ENCODE peak calls at places on chromosomes 5 and 9, in four cellular contexts. One of them, this sample, is unnamed.

GRCh38 chr5:5135957-5136676 is 4.0 kb upstream of the ADAMTS16 start:
- DNase-seq in HepG2: peak; percentile 81
- DNase-seq in A549: peak; percentile 88
- DNase-seq in WTC11: no peak
- DNase-seq in this sample: no peak

GRCh38 chr5:11912-12311 is 80.1 kb upstream of the PLEKHG4B start:
- DNase-seq in WTC11: no peak
- DNase-seq in HepG2: no peak
- DNase-seq in A549: peak; percentile 45
- DNase-seq in this sample: no peak

GRCh38 chr9:95623614-95624013 is 106.8 kb upstream of the PTCH1 start:
- DNase-seq in WTC11: no peak
- DNase-seq in HepG2: no peak
- DNase-seq in A549: no peak
- DNase-seq in this sample: no peak

GRCh38 chr5:77232959-77233358 is 22.5 kb downstream of the PDE8B start:
- DNase-seq in A549: no peak
- DNase-seq in HepG2: no peak
- DNase-seq in WTC11: no peak
- DNase-seq in this sample: no peak

GRCh38 chr9:131585375-131585774 is 40.1 kb downstream of the PRRT1B start:
- DNase-seq in WTC11: no peak
- DNase-seq in A549: no peak
- DNase-seq in HepG2: no peak
- DNase-seq in this sample: no peak

GRCh38 chr9:91195372-91196012 is 166.2 kb downstream of the AUH start:
- DNase-seq in A549: no peak
- DNase-seq in WTC11: no peak
- DNase-seq in HepG2: peak; percentile 28
- DNase-seq in this sample: no peak

GRCh38 chr9:109022909-109023308 is 9.6 kb upstream of the CTNNAL1 start:
- DNase-seq in WTC11: no peak
- DNase-seq in HepG2: peak; percentile 63
- DNase-seq in A549: peak; percentile 43
- DNase-seq in this sample: no peak

GRCh38 chr9:967851-968641 is 8.4 kb upstream of the DMRT3 start:
- DNase-seq in WTC11: peak; percentile 63
- DNase-seq in A549: no peak
- DNase-seq in HepG2: no peak
- DNase-seq in this sample: no peak

GRCh38 chr9:75483636-75484035 is 395.3 kb downstream of the OSTF1 start:
- DNase-seq in WTC11: no peak
- DNase-seq in HepG2: no peak
- DNase-seq in A549: no peak
- DNase-seq in this sample: no peak

GRCh38 chr5:14006823-14007510 is 62.5 kb upstream of the DNAH5 start:
- DNase-seq in WTC11: no peak
- DNase-seq in HepG2: no peak
- DNase-seq in A549: no peak
- DNase-seq in this sample: no peak

GRCh38 chr5:60649288-60649917 is 50.6 kb downstream of the DEPDC1B start:
- DNase-seq in HepG2: peak; percentile 59
- DNase-seq in WTC11: no peak
- DNase-seq in A549: peak; percentile 58
- DNase-seq in this sample: peak; percentile 18

GRCh38 chr5:169724303-169724702 is 87.2 kb downstream of the DOCK2 start:
- DNase-seq in A549: no peak
- DNase-seq in WTC11: no peak
- DNase-seq in HepG2: no peak
- DNase-seq in this sample: no peak

GRCh38 chr5:9104576-9105339 is 441.1 kb downstream of the SEMA5A start:
- DNase-seq in WTC11: no peak
- DNase-seq in A549: no peak
- DNase-seq in HepG2: no peak
- DNase-seq in this sample: no peak

GRCh38 chr5:80438739-80439138 is 30.9 kb downstream of the ZFYVE16 start:
- DNase-seq in A549: no peak
- DNase-seq in WTC11: no peak
- DNase-seq in HepG2: no peak
- DNase-seq in this sample: no peak

GRCh38 chr9:32251539-32251938 is 132.9 kb upstream of the ACO1 start:
- DNase-seq in A549: peak; percentile 59
- DNase-seq in WTC11: peak; percentile 71
- DNase-seq in HepG2: peak; percentile 80
- DNase-seq in this sample: peak; percentile 54

GRCh38 chr9:129995409-129996160 is 47.4 kb downstream of the FNBP1 start:
- DNase-seq in A549: no peak
- DNase-seq in HepG2: no peak
- DNase-seq in WTC11: no peak
- DNase-seq in this sample: peak; percentile 68

GRCh38 chr9:122202099-122202498 is 26.7 kb downstream of the LHX6 start:
- DNase-seq in HepG2: no peak
- DNase-seq in A549: no peak
- DNase-seq in WTC11: no peak
- DNase-seq in this sample: no peak

GRCh38 chr9:122206118-122207046 is 22.4 kb downstream of the LHX6 start:
- DNase-seq in HepG2: no peak
- DNase-seq in WTC11: no peak
- DNase-seq in A549: no peak
- DNase-seq in this sample: no peak

GRCh38 chr9:122203995-122204394 is 24.8 kb downstream of the LHX6 start:
- DNase-seq in HepG2: no peak
- DNase-seq in WTC11: no peak
- DNase-seq in A549: no peak
- DNase-seq in this sample: no peak

GRCh38 chr9:122204491-122204890 is 24.3 kb downstream of the LHX6 start:
- DNase-seq in WTC11: no peak
- DNase-seq in A549: no peak
- DNase-seq in HepG2: no peak
- DNase-seq in this sample: no peak

DNA sequence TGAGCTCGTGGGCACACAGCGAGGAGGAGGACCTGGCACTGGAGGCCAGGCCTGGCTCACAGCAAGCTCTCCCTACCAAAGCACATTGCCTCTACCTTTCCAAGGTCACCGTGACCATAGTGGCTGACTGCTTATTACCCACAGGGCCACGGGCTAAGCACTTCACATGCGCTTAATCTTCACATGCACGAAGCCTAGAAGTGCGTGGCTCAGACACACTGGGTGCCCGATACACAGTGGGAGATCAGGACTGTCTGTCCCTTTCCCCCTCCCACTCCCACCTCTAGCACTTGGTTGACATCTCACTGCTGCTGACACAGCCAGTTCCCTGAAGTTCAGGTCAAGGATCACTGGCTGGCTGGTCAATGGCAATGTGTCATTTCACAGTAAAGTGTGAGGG is 23.6 kb downstream of the LHX6 start:
- DNase-seq in HepG2: no peak
- DNase-seq in A549: no peak
- DNase-seq in WTC11: no peak
- DNase-seq in this sample: no peak
- TF ChIP-seq NR3C1 in HepG2: no peak
- TF ChIP-seq NR3C1 in A549: no peak
- TF ChIP-seq NR3C1 in WTC11: no peak
- TF ChIP-seq NR3C1 in this sample: no peak

GRCh38 chr9:133591985-133592384 is 17.2 kb downstream of the FAM163B start:
- DNase-seq in WTC11: no peak
- DNase-seq in A549: no peak
- DNase-seq in HepG2: no peak
- DNase-seq in this sample: no peak

GRCh38 chr9:133589454-133590227 is 19.5 kb downstream of the FAM163B start:
- DNase-seq in WTC11: peak; percentile 79
- DNase-seq in HepG2: no peak
- DNase-seq in A549: peak; percentile 24
- DNase-seq in this sample: peak; percentile 61

GRCh38 chr9:133590231-133590855 is 18.8 kb downstream of the FAM163B start:
- DNase-seq in A549: no peak
- DNase-seq in HepG2: no peak
- DNase-seq in WTC11: no peak
- DNase-seq in this sample: no peak

GRCh38 chr9:133592731-133593409 is 16.3 kb downstream of the FAM163B start:
- DNase-seq in HepG2: no peak
- DNase-seq in WTC11: no peak
- DNase-seq in A549: no peak
- DNase-seq in this sample: no peak

GRCh38 chr9:133591116-133591910 is 17.9 kb downstream of the FAM163B start:
- DNase-seq in A549: no peak
- DNase-seq in HepG2: no peak
- DNase-seq in WTC11: no peak
- DNase-seq in this sample: no peak
- TF ChIP-seq NR3C1 in A549: no peak
- TF ChIP-seq NR3C1 in HepG2: no peak
- TF ChIP-seq NR3C1 in WTC11: no peak
- TF ChIP-seq NR3C1 in this sample: no peak

DNA sequence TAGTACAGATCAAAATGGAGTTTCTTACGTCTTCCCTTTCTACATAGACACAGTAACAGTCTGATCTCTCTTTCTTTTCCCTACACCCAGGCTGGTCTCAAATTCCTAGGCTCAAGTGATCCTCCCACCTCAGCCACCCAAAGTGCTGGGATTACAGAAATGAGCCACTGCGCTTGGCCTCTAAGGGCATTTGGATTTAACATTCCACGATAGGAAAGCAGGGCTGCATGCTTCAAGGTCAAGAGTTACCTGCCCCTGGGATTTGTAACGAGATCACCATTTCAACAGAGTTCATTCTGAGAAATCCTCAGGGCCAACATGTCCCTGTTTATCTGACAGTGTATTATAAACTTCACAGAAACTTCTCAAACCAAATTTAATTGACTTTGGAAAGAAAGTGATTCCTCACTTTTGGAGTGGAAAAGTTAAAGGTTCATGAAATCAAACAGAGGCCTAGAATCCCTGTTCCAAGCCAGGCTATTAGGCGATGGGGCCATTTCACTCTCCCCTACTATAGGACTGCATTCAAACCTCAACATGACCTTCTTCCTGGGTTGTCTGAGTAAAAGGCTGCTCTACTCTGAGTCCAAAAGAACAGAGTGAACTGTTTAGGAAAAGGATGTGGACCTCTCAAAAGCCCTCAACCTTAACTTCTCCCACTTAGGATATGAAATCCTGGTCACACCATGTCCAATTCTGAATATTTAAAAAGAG is 15.7 kb downstream of the C5orf52 start:
- DNase-seq in HepG2: no peak
- DNase-seq in WTC11: no peak
- DNase-seq in A549: no peak
- DNase-seq in this sample: no peak
- TF ChIP-seq NR3C1 in HepG2: no peak
- TF ChIP-seq NR3C1 in WTC11: no peak
- TF ChIP-seq NR3C1 in A549: no peak
- TF ChIP-seq NR3C1 in this sample: no peak

DNA sequence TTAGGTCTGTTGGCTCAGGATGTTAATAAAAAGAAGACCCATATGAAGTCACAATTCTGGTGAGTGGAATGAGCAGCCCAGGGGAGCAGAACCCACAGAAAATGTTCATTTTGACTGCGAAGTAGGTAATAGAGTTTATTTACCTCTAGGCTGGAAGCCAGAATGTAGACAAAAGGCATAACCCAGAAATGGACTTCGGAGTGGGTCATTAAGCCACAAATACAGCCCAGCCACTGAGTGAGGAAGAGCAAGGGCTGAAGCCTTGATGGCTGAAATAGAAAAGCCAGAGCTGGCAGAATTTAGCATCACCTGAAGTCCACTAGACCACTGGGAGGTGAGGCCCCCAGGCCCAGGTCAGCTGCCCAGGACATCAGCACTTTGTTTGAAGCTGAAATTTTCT is 168.0 kb downstream of the NXNL2 start:
- DNase-seq in A549: no peak
- DNase-seq in WTC11: no peak
- DNase-seq in HepG2: peak; percentile 62
- DNase-seq in this sample: no peak
- TF ChIP-seq NR3C1 in A549: no peak
- TF ChIP-seq NR3C1 in WTC11: no peak
- TF ChIP-seq NR3C1 in HepG2: no peak
- TF ChIP-seq NR3C1 in this sample: no peak

GRCh38 chr5:136169218-136169617 is 23.7 kb downstream of the SMIM32 start:
- DNase-seq in WTC11: no peak
- DNase-seq in A549: no peak
- DNase-seq in HepG2: no peak
- DNase-seq in this sample: no peak

GRCh38 chr5:136174021-136174659 is 18.8 kb downstream of the SMIM32 start:
- DNase-seq in HepG2: peak; percentile 67
- DNase-seq in WTC11: no peak
- DNase-seq in A549: peak; percentile 72
- DNase-seq in this sample: peak; percentile 36
- TF ChIP-seq NR3C1 in HepG2: no peak
- TF ChIP-seq NR3C1 in WTC11: no peak
- TF ChIP-seq NR3C1 in A549: no peak
- TF ChIP-seq NR3C1 in this sample: no peak

GRCh38 chr9:136170291-136170901 is 34.5 kb downstream of the LHX3 start:
- DNase-seq in A549: peak; percentile 36
- DNase-seq in WTC11: peak; percentile 79
- DNase-seq in HepG2: no peak
- DNase-seq in this sample: peak; percentile 61
- TF ChIP-seq NR3C1 in A549: no peak
- TF ChIP-seq NR3C1 in WTC11: no peak
- TF ChIP-seq NR3C1 in HepG2: no peak
- TF ChIP-seq NR3C1 in this sample: no peak

GRCh38 chr5:58382131-58382534 is 77.8 kb downstream of the PLK2 start:
- DNase-seq in WTC11: no peak
- DNase-seq in HepG2: no peak
- DNase-seq in A549: no peak
- DNase-seq in this sample: no peak
- TF ChIP-seq NR3C1 in WTC11: no peak
- TF ChIP-seq NR3C1 in HepG2: no peak
- TF ChIP-seq NR3C1 in A549: no peak
- TF ChIP-seq NR3C1 in this sample: no peak

GRCh38 chr5:16602182-16602581 is 14.6 kb downstream of the RETREG1 start:
- DNase-seq in HepG2: no peak
- DNase-seq in WTC11: no peak
- DNase-seq in A549: no peak
- DNase-seq in this sample: no peak
- TF ChIP-seq NR3C1 in HepG2: no peak
- TF ChIP-seq NR3C1 in WTC11: no peak
- TF ChIP-seq NR3C1 in A549: no peak
- TF ChIP-seq NR3C1 in this sample: no peak

DNA sequence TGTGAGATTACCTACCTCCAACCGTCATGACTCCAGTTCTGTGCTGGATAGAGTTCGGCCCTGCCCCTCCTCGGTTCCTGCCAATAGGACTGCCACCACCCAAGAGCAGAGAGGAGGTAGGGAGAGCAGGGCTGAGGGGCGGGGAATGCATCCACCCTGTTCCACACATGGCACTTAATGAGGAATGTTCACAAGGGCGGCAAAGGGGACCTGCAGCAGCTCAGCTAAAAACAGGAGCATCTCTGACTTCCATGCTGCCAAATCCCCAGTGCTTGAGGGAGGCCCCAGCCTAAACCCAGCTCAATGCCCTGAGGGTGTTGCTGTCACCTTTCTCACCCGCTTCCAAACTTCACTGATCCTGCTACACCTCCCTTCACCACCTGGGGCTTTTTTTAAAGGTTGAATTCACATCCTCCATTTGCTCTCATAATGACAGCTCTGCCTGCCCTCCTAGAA is 7.8 kb upstream of the DELE1 start:
- DNase-seq in HepG2: no peak
- DNase-seq in WTC11: peak; percentile 34
- DNase-seq in A549: no peak
- DNase-seq in this sample: no peak
- TF ChIP-seq NR3C1 in HepG2: no peak
- TF ChIP-seq NR3C1 in WTC11: no peak
- TF ChIP-seq NR3C1 in A549: no peak
- TF ChIP-seq NR3C1 in this sample: no peak

This sample was measured in K562.